ENCODE peak calls at places on chromosomes 7 and 10, in eight cellular contexts. H, C, K, Q, I, P, Y and X are unnamed samples.

GRCh38 chr10:10092581-10092980 is 925.1 kb upstream of the CELF2 start:
- DNase-seq in H (no peak), Y (no peak), I (no peak), K (no peak), C (no peak), Q (no peak), P (peak; percentile 79), X (peak; percentile 93)

GRCh38 chr10:75236178-75236825 is 545 bp upstream of the COMTD1 start:
- DNase-seq in Q (no peak), K (no peak), Y (no peak), I (no peak), P (no peak), C (no peak), H (no peak), X (no peak)

GRCh38 chr7:4552985-4553384 is 129.1 kb upstream of the FOXK1 start:
- DNase-seq in K (no peak), Q (no peak), I (no peak), P (no peak), C (no peak), H (no peak), Y (no peak), X (no peak)

GRCh38 chr7:111796671-111797070 is 234.4 kb upstream of the IMMP2L start:
- DNase-seq in P (no peak), H (no peak), K (no peak), C (no peak), Q (no peak), Y (no peak), I (no peak), X (no peak)

GRCh38 chr10:14583252-14583651 is 191.4 kb downstream of the FAM107B start:
- DNase-seq in I (peak; percentile 78), Y (no peak), Q (no peak), H (no peak), K (no peak), P (no peak), C (peak; percentile 72), X (no peak)

GRCh38 chr7:126715076-126715475 is 537.7 kb downstream of the GRM8 start:
- DNase-seq in I (no peak), Q (no peak), P (no peak), K (no peak), H (no peak), C (no peak), Y (no peak), X (no peak)

GRCh38 chr7:1882451-1882850 is 212.4 kb downstream of the ELFN1 start:
- DNase-seq in P (no peak), I (no peak), H (no peak), K (no peak), C (no peak), Q (no peak), Y (no peak), X (no peak)

GRCh38 chr10:97525086-97525485 is 26.4 kb downstream of the UBTD1 start:
- DNase-seq in H (no peak), P (no peak), K (no peak), C (no peak), Q (no peak), Y (no peak), I (no peak), X (no peak)

GRCh38 chr7:84049034-84049433 is 145.6 kb downstream of the SEMA3A start:
- DNase-seq in Q (no peak), H (no peak), K (peak; percentile 36), P (no peak), I (no peak), C (no peak), Y (no peak), X (no peak)

GRCh38 chr7:1892011-1892965 is 222.2 kb downstream of the ELFN1 start:
- DNase-seq in H (no peak), K (no peak), I (no peak), P (no peak), Y (no peak), C (no peak), Q (no peak), X (no peak)

GRCh38 chr10:113007821-113008220 is 57.8 kb downstream of the TCF7L2 start:
- DNase-seq in K (no peak), C (no peak), I (no peak), Q (no peak), P (no peak), H (no peak), Y (no peak), X (no peak)

GRCh38 chr7:158064631-158065030 is 523.0 kb downstream of the PTPRN2 start:
- DNase-seq in P (no peak), I (no peak), K (no peak), Q (no peak), Y (no peak), C (no peak), H (no peak), X (no peak)
- H3K9me3 ChIP-seq in P (no peaks in the 10 kb centered on the region), I (peaks cover 7% of the 10 kb centered on the region), K (peaks cover 20% of the 10 kb centered on the region), Q (no peaks in the 10 kb centered on the region), Y (no peaks in the 10 kb centered on the region), C (no peaks in the 10 kb centered on the region), H (peaks cover 10% of the 10 kb centered on the region), X (no peaks in the 10 kb centered on the region)

GRCh38 chr7:133742709-133743538 is 384.2 kb upstream of the LRGUK start:
- DNase-seq in H (no peak), Q (peak; percentile 18), C (no peak), K (peak; percentile 48), P (no peak), I (no peak), Y (no peak), X (no peak)
- H3K4me3 ChIP-seq in H (no peak overlapping the region), Q (no peak overlapping the region), C (no peak overlapping the region), K (no peak overlapping the region), P (no peak overlapping the region), I (no peak overlapping the region), Y (no peak overlapping the region), X (no peak overlapping the region)

GRCh38 chr7:158262284-158263109 is 325.1 kb downstream of the PTPRN2 start:
- DNase-seq in Y (no peak), K (no peak), Q (no peak), C (no peak), I (no peak), H (no peak), P (no peak), X (no peak)
- H3K9me3 ChIP-seq in Y (no peaks in the 10 kb centered on the region), K (peaks cover 9% of the 10 kb centered on the region), Q (no peaks in the 10 kb centered on the region), C (no peaks in the 10 kb centered on the region), I (no peaks in the 10 kb centered on the region), H (peaks cover 5% of the 10 kb centered on the region), P (no peaks in the 10 kb centered on the region), X (no peaks in the 10 kb centered on the region)

GRCh38 chr7:50227623-50228618 is 76.6 kb upstream of the IKZF1 start:
- DNase-seq in P (no peak), I (no peak), K (no peak), Y (no peak), C (no peak), Q (no peak), H (no peak), X (no peak)
- H3K4me3 ChIP-seq in P (no peak overlapping the region), I (no peak overlapping the region), K (no peak overlapping the region), Y (no peak overlapping the region), C (no peak overlapping the region), Q (no peak overlapping the region), H (no peak overlapping the region), X (no peak overlapping the region)

GRCh38 chr10:761376-761775 is 71.9 kb upstream of the DIP2C start:
- DNase-seq in H (no peak), Y (no peak), C (no peak), Q (no peak), I (no peak), P (no peak), K (no peak), X (no peak)

GRCh38 chr10:760622-761021 is 71.2 kb upstream of the DIP2C start:
- DNase-seq in I (no peak), Q (no peak), Y (no peak), C (no peak), H (no peak), K (no peak), P (no peak), X (no peak)

GRCh38 chr10:754914-755313 is 65.4 kb upstream of the DIP2C start:
- DNase-seq in Y (no peak), P (no peak), C (no peak), H (no peak), K (no peak), Q (no peak), I (no peak), X (no peak)

DNA sequence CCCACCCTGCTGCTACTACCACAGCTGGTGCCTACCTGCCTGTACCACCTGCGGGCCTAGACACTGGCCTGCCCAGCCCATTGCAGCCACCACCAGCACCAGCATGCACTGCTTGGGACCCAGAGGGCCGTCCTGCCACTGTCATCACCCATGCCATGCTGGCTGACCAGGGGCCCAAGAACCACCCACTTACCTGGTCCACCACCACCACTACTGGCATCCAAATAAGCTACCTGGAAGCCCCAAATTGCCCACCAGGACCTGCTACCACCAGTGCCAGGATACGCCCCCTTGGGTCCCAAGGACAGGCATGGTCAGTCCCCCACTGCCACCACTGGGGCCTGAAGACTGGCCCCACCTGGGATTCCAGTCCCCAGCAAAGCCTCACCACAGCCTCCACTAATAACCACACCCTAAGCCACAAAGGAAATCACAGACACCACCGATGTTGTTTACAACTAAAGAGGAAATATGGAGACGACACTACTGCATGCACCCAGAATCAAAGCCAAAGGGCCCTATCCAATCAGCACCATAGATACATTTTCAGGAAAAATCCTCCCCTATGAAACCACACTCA is 70.5 kb upstream of the DIP2C start:
- DNase-seq in H (no peak), P (no peak), C (no peak), Y (no peak), I (no peak), Q (no peak), K (no peak), X (no peak)
- H3K9me3 ChIP-seq in H (peaks cover 25% of the 10 kb centered on the region), P (no peaks in the 10 kb centered on the region), C (peaks cover 18% of the 10 kb centered on the region), Y (peaks cover 53% of the 10 kb centered on the region), I (peaks cover 5% of the 10 kb centered on the region), Q (peaks cover 3% of the 10 kb centered on the region), K (no peaks in the 10 kb centered on the region), X (peaks cover 14% of the 10 kb centered on the region)

GRCh38 chr7:38502289-38502688 is 128.9 kb downstream of the AMPH start:
- DNase-seq in P (no peak), Q (no peak), H (no peak), K (no peak), Y (no peak), I (no peak), C (no peak), X (no peak)

GRCh38 chr7:38502848-38503247 is 128.3 kb downstream of the AMPH start:
- DNase-seq in P (no peak), Q (no peak), C (no peak), K (no peak), Y (no peak), I (no peak), H (no peak), X (no peak)

GRCh38 chr7:38507379-38507778 is 123.8 kb downstream of the AMPH start:
- DNase-seq in P (no peak), K (no peak), H (no peak), Q (no peak), I (no peak), C (no peak), Y (no peak), X (no peak)

GRCh38 chr7:38506004-38506403 is 125.2 kb downstream of the AMPH start:
- DNase-seq in Y (no peak), C (no peak), H (no peak), P (no peak), K (no peak), Q (no peak), I (no peak), X (no peak)

DNA sequence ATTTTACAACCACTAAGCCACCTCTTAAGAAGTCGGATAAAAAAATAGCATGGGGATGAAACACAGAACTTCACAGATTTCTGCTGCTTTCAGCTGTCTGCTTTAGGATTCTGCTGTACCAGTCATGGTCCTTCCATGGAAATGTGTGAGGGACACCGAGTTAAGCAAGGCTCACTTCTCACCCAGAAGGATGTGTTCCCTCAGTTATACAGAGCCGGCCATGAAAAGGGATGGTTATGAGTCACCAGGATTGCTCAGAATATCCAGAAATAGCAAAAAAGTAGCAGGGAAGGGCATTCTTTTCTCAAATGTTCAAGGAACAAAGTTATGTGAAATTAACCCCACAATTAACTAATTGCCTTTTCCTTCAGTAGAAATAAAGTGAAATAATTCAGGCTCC is 124.4 kb downstream of the AMPH start:
- DNase-seq in I (no peak), Q (no peak), C (no peak), K (no peak), P (no peak), Y (no peak), H (no peak), X (peak; percentile 4)
- H3K4me3 ChIP-seq in I (no peak overlapping the region), Q (no peak overlapping the region), C (no peak overlapping the region), K (no peak overlapping the region), P (no peak overlapping the region), Y (no peak overlapping the region), H (no peak overlapping the region), X (no peak overlapping the region)